ENCODE peak calls at places on chromosome 22, in seven cellular contexts. P, D, W, Z, T, Q and N are unnamed samples.

GRCh38 chr22:27523711-27524110 is 277.8 kb downstream of the MN1 start:
- DNase-seq in P (no peak), T (no peak), D (no peak), Z (no peak), Q (no peak), W (no peak), N (no peak)

GRCh38 chr22:44362249-44363040 is 49.7 kb upstream of the SHISAL1 start:
- DNase-seq in W (peak), Z (no peak), D (peak), T (no peak), P (no peak), Q (no peak), N (no peak)

GRCh38 chr22:40348025-40348658 is 1.8 kb downstream of the ADSL start:
- DNase-seq in T (peak), Z (no peak), Q (peak), P (peak), D (peak), W (no peak), N (no peak)

GRCh38 chr22:20407829-20408228 is 13.9 kb downstream of the ZNF74 start:
- DNase-seq in T (no peak), Z (peak), Q (no peak), W (no peak), P (no peak), D (no peak), N (no peak)

GRCh38 chr22:32916025-32916424 is 114.5 kb downstream of the TIMP3 start:
- DNase-seq in T (no peak), D (no peak), Z (no peak), W (no peak), Q (no peak), P (no peak), N (no peak)

GRCh38 chr22:29951675-29952413 is 68.9 kb downstream of the MTMR3 start:
- DNase-seq in D (no peak), Z (no peak), T (no peak), W (no peak), Q (no peak), P (no peak), N (no peak)

GRCh38 chr22:33593818-33594217 is 326.5 kb downstream of the LARGE1 start:
- DNase-seq in P (no peak), W (no peak), D (no peak), Z (no peak), T (no peak), Q (no peak), N (no peak)

GRCh38 chr22:44698531-44699421 is 3.2 kb upstream of the PRR5 start:
- DNase-seq in P (peak), Q (peak), T (peak), Z (no peak), D (peak), W (no peak), N (no peak)

DNA sequence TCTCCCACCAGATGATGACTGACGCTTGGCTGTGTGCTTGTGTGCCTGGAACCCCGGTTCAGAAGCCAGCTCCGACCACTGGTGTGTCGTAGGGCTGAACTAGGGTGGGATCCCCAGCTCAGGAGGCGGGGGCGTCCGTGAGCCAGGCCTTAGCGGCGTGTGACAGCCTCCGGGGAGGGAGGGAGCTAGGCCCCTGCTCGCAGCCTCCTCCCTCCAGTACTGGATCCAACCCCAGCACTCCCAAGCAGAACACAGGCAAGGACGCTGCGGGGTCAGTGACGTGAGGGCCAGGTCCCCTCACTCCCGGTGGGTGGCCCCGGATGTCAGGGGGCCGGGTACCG is 410 bp downstream of the PMM1 start:
- DNase-seq in Z (no peak), W (peak), Q (no peak), P (peak), D (peak), T (no peak), N (no peak)
- TF ChIP-seq CTCF in Z (no peak), W (no peak), Q (no peak), P (no peak), D (no peak), T (no peak), N (no peak)

DNA sequence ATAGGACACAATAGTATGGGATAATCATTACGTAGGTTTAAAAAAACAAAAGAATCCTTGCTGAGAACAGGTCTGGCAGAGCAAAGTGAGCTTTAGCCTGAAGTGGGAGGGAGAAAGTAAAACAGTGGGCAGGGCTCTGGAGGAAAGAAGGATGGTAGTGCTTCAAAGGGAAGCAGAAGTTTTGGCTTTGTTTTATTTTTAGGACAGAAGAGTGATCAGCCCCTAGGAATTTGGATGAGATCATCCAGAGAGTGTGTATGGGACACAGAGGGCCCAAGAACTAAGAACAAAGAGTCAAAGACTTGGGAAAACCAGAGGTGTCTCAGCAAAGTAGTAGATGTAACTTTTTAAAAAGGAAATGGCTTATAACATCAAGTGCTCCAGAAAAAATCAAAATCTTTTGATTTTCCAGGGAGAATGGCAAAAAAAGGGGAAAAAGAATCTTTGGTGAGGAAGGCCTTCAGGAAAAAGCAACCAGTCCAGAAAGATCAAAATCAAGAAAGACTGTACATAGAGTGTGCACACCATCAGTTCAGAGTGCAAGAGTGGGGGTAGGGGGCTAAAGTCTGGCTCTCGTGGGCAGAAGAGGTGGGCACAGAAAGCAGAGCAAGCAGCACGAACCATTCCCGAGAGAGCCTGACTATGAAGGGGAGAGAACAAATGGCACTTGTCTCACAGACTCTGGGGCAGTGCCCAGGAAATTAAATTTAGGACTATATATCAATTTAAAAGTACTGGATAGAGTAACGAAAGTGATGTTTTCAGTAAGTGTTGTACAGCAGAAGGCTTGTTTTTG is 30.1 kb downstream of the MAPK1 start:
- DNase-seq in T (no peak), W (no peak), Z (no peak), P (peak), Q (no peak), D (peak), N (peak)
- H3K4me3 ChIP-seq in T (no peak), W (no peak), Z (no peak), P (no peak), Q (no peak), D (no peak), N (no peak)

GRCh38 chr22:25598609-25599008 is 34.1 kb downstream of the GRK3 start:
- DNase-seq in W (no peak), T (no peak), Z (no peak), Q (no peak), D (no peak), P (no peak), N (no peak)
- TF ChIP-seq CTCF in W (no peak), T (no peak), Z (no peak), Q (no peak), D (no peak), P (no peak), N (no peak)

GRCh38 chr22:25420471-25420924 is 144.0 kb upstream of the GRK3 start:
- DNase-seq in P (no peak), Z (no peak), T (no peak), W (peak), Q (no peak), D (no peak), N (no peak)

GRCh38 chr22:25419247-25420113 is 145.0 kb upstream of the GRK3 start:
- DNase-seq in Z (no peak), Q (no peak), T (peak), P (no peak), W (peak), D (no peak), N (no peak)

GRCh38 chr22:25417792-25418191 is 146.7 kb upstream of the GRK3 start:
- DNase-seq in Q (no peak), D (no peak), T (no peak), Z (no peak), P (no peak), W (no peak), N (no peak)

GRCh38 chr22:25420925-25421904 is 143.3 kb upstream of the GRK3 start:
- DNase-seq in D (no peak), Q (no peak), Z (no peak), P (no peak), W (peak), T (no peak), N (no peak)
- H3K4me3 ChIP-seq in D (no peak), Q (peak), Z (peak), P (peak), W (no peak), T (peak), N (no peak)

GRCh38 chr22:50525104-50525958 is at the start of gene SCO2:
- DNase-seq in Q (peak), P (peak), T (peak), W (peak), D (peak), Z (peak), N (no peak)
- TF ChIP-seq CTCF in Q (peak), P (peak), T (peak), W (peak), D (peak), Z (no peak), N (peak)

GRCh38 chr22:23695748-23696325 is 5.0 kb downstream of the RGL4 start:
- DNase-seq in Q (no peak), W (peak), Z (no peak), T (no peak), P (no peak), D (no peak), N (no peak)
- H3K4me3 ChIP-seq in Q (no peak), W (no peak), Z (no peak), T (no peak), P (no peak), D (no peak), N (no peak)

GRCh38 chr22:41366323-41367014 is 15.3 kb upstream of the TEF start:
- DNase-seq in P (no peak), T (no peak), Z (no peak), D (no peak), Q (no peak), W (no peak), N (no peak)

GRCh38 chr22:41367680-41368542 is 13.8 kb upstream of the TEF start:
- DNase-seq in T (peak), Z (no peak), W (peak), D (peak), P (no peak), Q (peak), N (no peak)

GRCh38 chr22:41368543-41368817 is 13.3 kb upstream of the TEF start:
- DNase-seq in Q (no peak), Z (no peak), D (no peak), W (no peak), T (no peak), P (no peak), N (no peak)

GRCh38 chr22:41365425-41365824 is 16.3 kb upstream of the TEF start:
- DNase-seq in D (no peak), Z (no peak), W (no peak), Q (no peak), P (no peak), T (no peak), N (no peak)

GRCh38 chr22:41367039-41367679 is 14.6 kb upstream of the TEF start:
- DNase-seq in Q (peak), P (peak), D (peak), W (peak), Z (peak), T (peak), N (peak)
- TF ChIP-seq CTCF in Q (peak), P (peak), D (peak), W (peak), Z (no peak), T (peak), N (peak)